ENCODE peak calls at places on chromosomes 12 and 14, in ten cellular contexts. One of them, this sample, is unnamed.

GRCh38 chr12:74530676-74531075 is 7.0 kb upstream of the ATXN7L3B start:
- DNase-seq in Caki2: no peak
- DNase-seq in HTR-8/SVneo: no peak
- DNase-seq in activated naive CD8-positive, alpha-beta T cell treated with anti-CD3 and anti-CD28 coated beads, Interleukin-2, amount 50 U/mL, for 24 hours: no peak
- DNase-seq in activated CD4-positive, alpha-beta memory T cell treated with anti-CD3 and anti-CD28 coated beads, Interleukin-2, amount 10 ng/mL, durations not matched to agents 7 days and 5 days: no peak
- DNase-seq in naive thymus-derived CD8-positive, alpha-beta T cell: no peak
- DNase-seq in naive B cell: no peak
- DNase-seq in esophagus squamous epithelium: no peak
- DNase-seq in lung: no peak
- DNase-seq in thoracic aorta: no peak
- DNase-seq in this sample: no peak

GRCh38 chr14:92690171-92691011 is 58.0 kb downstream of the LGMN start:
- DNase-seq in naive B cell: no peak
- DNase-seq in activated naive CD8-positive, alpha-beta T cell treated with anti-CD3 and anti-CD28 coated beads, Interleukin-2, amount 50 U/mL, for 24 hours: no peak
- DNase-seq in HTR-8/SVneo: peak
- DNase-seq in thoracic aorta: no peak
- DNase-seq in naive thymus-derived CD8-positive, alpha-beta T cell: peak
- DNase-seq in esophagus squamous epithelium: no peak
- DNase-seq in activated CD4-positive, alpha-beta memory T cell treated with anti-CD3 and anti-CD28 coated beads, Interleukin-2, amount 10 ng/mL, durations not matched to agents 7 days and 5 days: no peak
- DNase-seq in Caki2: peak
- DNase-seq in lung: peak
- DNase-seq in this sample: peak

GRCh38 chr12:113048716-113049127 is 7.8 kb upstream of the DTX1 start:
- DNase-seq in lung: peak
- DNase-seq in naive B cell: peak
- DNase-seq in activated naive CD8-positive, alpha-beta T cell treated with anti-CD3 and anti-CD28 coated beads, Interleukin-2, amount 50 U/mL, for 24 hours: peak
- DNase-seq in Caki2: peak
- DNase-seq in HTR-8/SVneo: peak
- DNase-seq in thoracic aorta: peak
- DNase-seq in naive thymus-derived CD8-positive, alpha-beta T cell: peak
- DNase-seq in activated CD4-positive, alpha-beta memory T cell treated with anti-CD3 and anti-CD28 coated beads, Interleukin-2, amount 10 ng/mL, durations not matched to agents 7 days and 5 days: peak
- DNase-seq in esophagus squamous epithelium: no peak
- DNase-seq in this sample: peak

GRCh38 chr12:38160318-38161122 is 156.1 kb upstream of the ALG10B start:
- DNase-seq in naive thymus-derived CD8-positive, alpha-beta T cell: no peak
- DNase-seq in naive B cell: no peak
- DNase-seq in activated CD4-positive, alpha-beta memory T cell treated with anti-CD3 and anti-CD28 coated beads, Interleukin-2, amount 10 ng/mL, durations not matched to agents 7 days and 5 days: no peak
- DNase-seq in HTR-8/SVneo: no peak
- DNase-seq in Caki2: no peak
- DNase-seq in lung: no peak
- DNase-seq in thoracic aorta: no peak
- DNase-seq in activated naive CD8-positive, alpha-beta T cell treated with anti-CD3 and anti-CD28 coated beads, Interleukin-2, amount 50 U/mL, for 24 hours: no peak
- DNase-seq in esophagus squamous epithelium: no peak
- DNase-seq in this sample: no peak

GRCh38 chr12:130434560-130434959 is 96.9 kb downstream of the PIWIL1 start:
- DNase-seq in activated naive CD8-positive, alpha-beta T cell treated with anti-CD3 and anti-CD28 coated beads, Interleukin-2, amount 50 U/mL, for 24 hours: no peak
- DNase-seq in Caki2: no peak
- DNase-seq in esophagus squamous epithelium: no peak
- DNase-seq in lung: no peak
- DNase-seq in naive B cell: no peak
- DNase-seq in HTR-8/SVneo: no peak
- DNase-seq in activated CD4-positive, alpha-beta memory T cell treated with anti-CD3 and anti-CD28 coated beads, Interleukin-2, amount 10 ng/mL, durations not matched to agents 7 days and 5 days: no peak
- DNase-seq in thoracic aorta: no peak
- DNase-seq in naive thymus-derived CD8-positive, alpha-beta T cell: no peak
- DNase-seq in this sample: no peak

GRCh38 chr12:62629971-62630739 is 163.5 kb downstream of the MON2 start:
- DNase-seq in naive B cell: no peak
- DNase-seq in thoracic aorta: no peak
- DNase-seq in HTR-8/SVneo: no peak
- DNase-seq in lung: no peak
- DNase-seq in activated naive CD8-positive, alpha-beta T cell treated with anti-CD3 and anti-CD28 coated beads, Interleukin-2, amount 50 U/mL, for 24 hours: no peak
- DNase-seq in activated CD4-positive, alpha-beta memory T cell treated with anti-CD3 and anti-CD28 coated beads, Interleukin-2, amount 10 ng/mL, durations not matched to agents 7 days and 5 days: no peak
- DNase-seq in esophagus squamous epithelium: no peak
- DNase-seq in Caki2: no peak
- DNase-seq in naive thymus-derived CD8-positive, alpha-beta T cell: no peak
- DNase-seq in this sample: no peak

GRCh38 chr14:99732436-99733220 is 48.5 kb downstream of the CYP46A1 start:
- DNase-seq in lung: no peak
- DNase-seq in thoracic aorta: no peak
- DNase-seq in Caki2: no peak
- DNase-seq in activated CD4-positive, alpha-beta memory T cell treated with anti-CD3 and anti-CD28 coated beads, Interleukin-2, amount 10 ng/mL, durations not matched to agents 7 days and 5 days: no peak
- DNase-seq in naive thymus-derived CD8-positive, alpha-beta T cell: peak
- DNase-seq in activated naive CD8-positive, alpha-beta T cell treated with anti-CD3 and anti-CD28 coated beads, Interleukin-2, amount 50 U/mL, for 24 hours: no peak
- DNase-seq in HTR-8/SVneo: no peak
- DNase-seq in esophagus squamous epithelium: no peak
- DNase-seq in naive B cell: no peak
- DNase-seq in this sample: no peak

GRCh38 chr12:75137896-75138295 is 71.7 kb downstream of the KCNC2 start:
- DNase-seq in thoracic aorta: no peak
- DNase-seq in lung: no peak
- DNase-seq in activated CD4-positive, alpha-beta memory T cell treated with anti-CD3 and anti-CD28 coated beads, Interleukin-2, amount 10 ng/mL, durations not matched to agents 7 days and 5 days: no peak
- DNase-seq in HTR-8/SVneo: no peak
- DNase-seq in naive thymus-derived CD8-positive, alpha-beta T cell: no peak
- DNase-seq in naive B cell: no peak
- DNase-seq in activated naive CD8-positive, alpha-beta T cell treated with anti-CD3 and anti-CD28 coated beads, Interleukin-2, amount 50 U/mL, for 24 hours: no peak
- DNase-seq in esophagus squamous epithelium: no peak
- DNase-seq in Caki2: no peak
- DNase-seq in this sample: peak

GRCh38 chr12:48999371-49000131 is at the start of gene DDN:
- DNase-seq in esophagus squamous epithelium: no peak
- DNase-seq in activated naive CD8-positive, alpha-beta T cell treated with anti-CD3 and anti-CD28 coated beads, Interleukin-2, amount 50 U/mL, for 24 hours: peak
- DNase-seq in activated CD4-positive, alpha-beta memory T cell treated with anti-CD3 and anti-CD28 coated beads, Interleukin-2, amount 10 ng/mL, durations not matched to agents 7 days and 5 days: peak
- DNase-seq in naive B cell: peak
- DNase-seq in naive thymus-derived CD8-positive, alpha-beta T cell: peak
- DNase-seq in Caki2: no peak
- DNase-seq in HTR-8/SVneo: peak
- DNase-seq in lung: no peak
- DNase-seq in thoracic aorta: no peak
- DNase-seq in this sample: no peak

GRCh38 chr14:92848941-92849340 is 54.8 kb downstream of the GOLGA5 start:
- DNase-seq in activated naive CD8-positive, alpha-beta T cell treated with anti-CD3 and anti-CD28 coated beads, Interleukin-2, amount 50 U/mL, for 24 hours: no peak
- DNase-seq in thoracic aorta: no peak
- DNase-seq in activated CD4-positive, alpha-beta memory T cell treated with anti-CD3 and anti-CD28 coated beads, Interleukin-2, amount 10 ng/mL, durations not matched to agents 7 days and 5 days: no peak
- DNase-seq in naive thymus-derived CD8-positive, alpha-beta T cell: no peak
- DNase-seq in HTR-8/SVneo: no peak
- DNase-seq in esophagus squamous epithelium: no peak
- DNase-seq in Caki2: no peak
- DNase-seq in naive B cell: no peak
- DNase-seq in lung: no peak
- DNase-seq in this sample: no peak

GRCh38 chr12:88570103-88570502 is 10.2 kb downstream of the KITLG start:
- DNase-seq in lung: no peak
- DNase-seq in naive thymus-derived CD8-positive, alpha-beta T cell: no peak
- DNase-seq in thoracic aorta: no peak
- DNase-seq in Caki2: no peak
- DNase-seq in naive B cell: no peak
- DNase-seq in HTR-8/SVneo: no peak
- DNase-seq in activated naive CD8-positive, alpha-beta T cell treated with anti-CD3 and anti-CD28 coated beads, Interleukin-2, amount 50 U/mL, for 24 hours: no peak
- DNase-seq in esophagus squamous epithelium: no peak
- DNase-seq in activated CD4-positive, alpha-beta memory T cell treated with anti-CD3 and anti-CD28 coated beads, Interleukin-2, amount 10 ng/mL, durations not matched to agents 7 days and 5 days: no peak
- DNase-seq in this sample: no peak

GRCh38 chr12:104083769-104084475 is 19.6 kb downstream of the HCFC2 start:
- DNase-seq in esophagus squamous epithelium: no peak
- DNase-seq in activated CD4-positive, alpha-beta memory T cell treated with anti-CD3 and anti-CD28 coated beads, Interleukin-2, amount 10 ng/mL, durations not matched to agents 7 days and 5 days: no peak
- DNase-seq in naive thymus-derived CD8-positive, alpha-beta T cell: no peak
- DNase-seq in HTR-8/SVneo: no peak
- DNase-seq in Caki2: no peak
- DNase-seq in lung: no peak
- DNase-seq in activated naive CD8-positive, alpha-beta T cell treated with anti-CD3 and anti-CD28 coated beads, Interleukin-2, amount 50 U/mL, for 24 hours: peak
- DNase-seq in naive B cell: no peak
- DNase-seq in thoracic aorta: no peak
- DNase-seq in this sample: no peak

GRCh38 chr12:53735556-53735955 is 8.3 kb upstream of the CALCOCO1 start:
- DNase-seq in activated naive CD8-positive, alpha-beta T cell treated with anti-CD3 and anti-CD28 coated beads, Interleukin-2, amount 50 U/mL, for 24 hours: no peak
- DNase-seq in naive thymus-derived CD8-positive, alpha-beta T cell: no peak
- DNase-seq in Caki2: no peak
- DNase-seq in esophagus squamous epithelium: no peak
- DNase-seq in lung: no peak
- DNase-seq in HTR-8/SVneo: no peak
- DNase-seq in thoracic aorta: no peak
- DNase-seq in activated CD4-positive, alpha-beta memory T cell treated with anti-CD3 and anti-CD28 coated beads, Interleukin-2, amount 10 ng/mL, durations not matched to agents 7 days and 5 days: no peak
- DNase-seq in naive B cell: no peak
- DNase-seq in this sample: no peak

GRCh38 chr12:83389237-83389996 is 702.7 kb downstream of the TMTC2 start:
- DNase-seq in esophagus squamous epithelium: no peak
- DNase-seq in activated naive CD8-positive, alpha-beta T cell treated with anti-CD3 and anti-CD28 coated beads, Interleukin-2, amount 50 U/mL, for 24 hours: no peak
- DNase-seq in activated CD4-positive, alpha-beta memory T cell treated with anti-CD3 and anti-CD28 coated beads, Interleukin-2, amount 10 ng/mL, durations not matched to agents 7 days and 5 days: no peak
- DNase-seq in naive thymus-derived CD8-positive, alpha-beta T cell: no peak
- DNase-seq in thoracic aorta: no peak
- DNase-seq in Caki2: no peak
- DNase-seq in lung: no peak
- DNase-seq in naive B cell: no peak
- DNase-seq in HTR-8/SVneo: no peak
- DNase-seq in this sample: peak

GRCh38 chr14:61536661-61537566 is 158.4 kb upstream of the HIF1A start:
- DNase-seq in thoracic aorta: no peak
- DNase-seq in Caki2: no peak
- DNase-seq in naive B cell: no peak
- DNase-seq in lung: no peak
- DNase-seq in activated naive CD8-positive, alpha-beta T cell treated with anti-CD3 and anti-CD28 coated beads, Interleukin-2, amount 50 U/mL, for 24 hours: no peak
- DNase-seq in HTR-8/SVneo: no peak
- DNase-seq in activated CD4-positive, alpha-beta memory T cell treated with anti-CD3 and anti-CD28 coated beads, Interleukin-2, amount 10 ng/mL, durations not matched to agents 7 days and 5 days: no peak
- DNase-seq in esophagus squamous epithelium: no peak
- DNase-seq in naive thymus-derived CD8-positive, alpha-beta T cell: no peak
- DNase-seq in this sample: no peak

GRCh38 chr12:69102856-69103255 is 136.5 kb upstream of the CPSF6 start:
- DNase-seq in lung: no peak
- DNase-seq in naive thymus-derived CD8-positive, alpha-beta T cell: no peak
- DNase-seq in activated naive CD8-positive, alpha-beta T cell treated with anti-CD3 and anti-CD28 coated beads, Interleukin-2, amount 50 U/mL, for 24 hours: no peak
- DNase-seq in HTR-8/SVneo: no peak
- DNase-seq in esophagus squamous epithelium: no peak
- DNase-seq in Caki2: no peak
- DNase-seq in thoracic aorta: no peak
- DNase-seq in naive B cell: peak
- DNase-seq in activated CD4-positive, alpha-beta memory T cell treated with anti-CD3 and anti-CD28 coated beads, Interleukin-2, amount 10 ng/mL, durations not matched to agents 7 days and 5 days: no peak
- DNase-seq in this sample: no peak

GRCh38 chr12:69405466-69405865 is 45.9 kb downstream of the YEATS4 start:
- DNase-seq in naive thymus-derived CD8-positive, alpha-beta T cell: no peak
- DNase-seq in naive B cell: no peak
- DNase-seq in activated naive CD8-positive, alpha-beta T cell treated with anti-CD3 and anti-CD28 coated beads, Interleukin-2, amount 50 U/mL, for 24 hours: no peak
- DNase-seq in activated CD4-positive, alpha-beta memory T cell treated with anti-CD3 and anti-CD28 coated beads, Interleukin-2, amount 10 ng/mL, durations not matched to agents 7 days and 5 days: no peak
- DNase-seq in Caki2: peak
- DNase-seq in lung: no peak
- DNase-seq in HTR-8/SVneo: peak
- DNase-seq in esophagus squamous epithelium: no peak
- DNase-seq in thoracic aorta: no peak
- DNase-seq in this sample: peak

GRCh38 chr14:56115471-56115870 is 2.7 kb upstream of the PELI2 start:
- DNase-seq in thoracic aorta: no peak
- DNase-seq in naive B cell: no peak
- DNase-seq in activated naive CD8-positive, alpha-beta T cell treated with anti-CD3 and anti-CD28 coated beads, Interleukin-2, amount 50 U/mL, for 24 hours: no peak
- DNase-seq in lung: no peak
- DNase-seq in esophagus squamous epithelium: no peak
- DNase-seq in naive thymus-derived CD8-positive, alpha-beta T cell: no peak
- DNase-seq in HTR-8/SVneo: no peak
- DNase-seq in Caki2: no peak
- DNase-seq in activated CD4-positive, alpha-beta memory T cell treated with anti-CD3 and anti-CD28 coated beads, Interleukin-2, amount 10 ng/mL, durations not matched to agents 7 days and 5 days: no peak
- DNase-seq in this sample: no peak

GRCh38 chr12:57231276-57232021 is 1.9 kb downstream of the SHMT2 start:
- DNase-seq in HTR-8/SVneo: no peak
- DNase-seq in activated CD4-positive, alpha-beta memory T cell treated with anti-CD3 and anti-CD28 coated beads, Interleukin-2, amount 10 ng/mL, durations not matched to agents 7 days and 5 days: no peak
- DNase-seq in naive thymus-derived CD8-positive, alpha-beta T cell: no peak
- DNase-seq in lung: no peak
- DNase-seq in activated naive CD8-positive, alpha-beta T cell treated with anti-CD3 and anti-CD28 coated beads, Interleukin-2, amount 50 U/mL, for 24 hours: no peak
- DNase-seq in esophagus squamous epithelium: no peak
- DNase-seq in thoracic aorta: no peak
- DNase-seq in naive B cell: no peak
- DNase-seq in Caki2: no peak
- DNase-seq in this sample: no peak

GRCh38 chr14:85399196-85399595 is 130.7 kb upstream of the FLRT2 start:
- DNase-seq in activated naive CD8-positive, alpha-beta T cell treated with anti-CD3 and anti-CD28 coated beads, Interleukin-2, amount 50 U/mL, for 24 hours: no peak
- DNase-seq in esophagus squamous epithelium: no peak
- DNase-seq in naive thymus-derived CD8-positive, alpha-beta T cell: no peak
- DNase-seq in thoracic aorta: no peak
- DNase-seq in Caki2: no peak
- DNase-seq in lung: no peak
- DNase-seq in naive B cell: no peak
- DNase-seq in activated CD4-positive, alpha-beta memory T cell treated with anti-CD3 and anti-CD28 coated beads, Interleukin-2, amount 10 ng/mL, durations not matched to agents 7 days and 5 days: no peak
- DNase-seq in HTR-8/SVneo: no peak
- DNase-seq in this sample: no peak

GRCh38 chr12:104172564-104172935 is 34.5 kb upstream of the NFYB start:
- DNase-seq in HTR-8/SVneo: no peak
- DNase-seq in esophagus squamous epithelium: no peak
- DNase-seq in activated CD4-positive, alpha-beta memory T cell treated with anti-CD3 and anti-CD28 coated beads, Interleukin-2, amount 10 ng/mL, durations not matched to agents 7 days and 5 days: no peak
- DNase-seq in lung: peak
- DNase-seq in naive B cell: no peak
- DNase-seq in thoracic aorta: no peak
- DNase-seq in activated naive CD8-positive, alpha-beta T cell treated with anti-CD3 and anti-CD28 coated beads, Interleukin-2, amount 50 U/mL, for 24 hours: no peak
- DNase-seq in Caki2: no peak
- DNase-seq in naive thymus-derived CD8-positive, alpha-beta T cell: no peak
- DNase-seq in this sample: no peak

GRCh38 chr12:28316067-28316466 is 125.8 kb downstream of the CCDC91 start:
- DNase-seq in activated CD4-positive, alpha-beta memory T cell treated with anti-CD3 and anti-CD28 coated beads, Interleukin-2, amount 10 ng/mL, durations not matched to agents 7 days and 5 days: no peak
- DNase-seq in naive B cell: no peak
- DNase-seq in activated naive CD8-positive, alpha-beta T cell treated with anti-CD3 and anti-CD28 coated beads, Interleukin-2, amount 50 U/mL, for 24 hours: no peak
- DNase-seq in thoracic aorta: no peak
- DNase-seq in esophagus squamous epithelium: no peak
- DNase-seq in HTR-8/SVneo: no peak
- DNase-seq in naive thymus-derived CD8-positive, alpha-beta T cell: no peak
- DNase-seq in lung: no peak
- DNase-seq in Caki2: no peak
- DNase-seq in this sample: no peak

GRCh38 chr14:36773136-36773540 is 111.5 kb downstream of the PAX9 start:
- DNase-seq in HTR-8/SVneo: peak
- DNase-seq in naive B cell: no peak
- DNase-seq in thoracic aorta: no peak
- DNase-seq in Caki2: peak
- DNase-seq in activated naive CD8-positive, alpha-beta T cell treated with anti-CD3 and anti-CD28 coated beads, Interleukin-2, amount 50 U/mL, for 24 hours: no peak
- DNase-seq in lung: no peak
- DNase-seq in activated CD4-positive, alpha-beta memory T cell treated with anti-CD3 and anti-CD28 coated beads, Interleukin-2, amount 10 ng/mL, durations not matched to agents 7 days and 5 days: no peak
- DNase-seq in naive thymus-derived CD8-positive, alpha-beta T cell: no peak
- DNase-seq in esophagus squamous epithelium: no peak
- DNase-seq in this sample: peak

GRCh38 chr12:1351926-1352325 is 242.5 kb downstream of the FBXL14 start:
- DNase-seq in naive B cell: no peak
- DNase-seq in naive thymus-derived CD8-positive, alpha-beta T cell: no peak
- DNase-seq in Caki2: no peak
- DNase-seq in HTR-8/SVneo: no peak
- DNase-seq in lung: no peak
- DNase-seq in activated CD4-positive, alpha-beta memory T cell treated with anti-CD3 and anti-CD28 coated beads, Interleukin-2, amount 10 ng/mL, durations not matched to agents 7 days and 5 days: no peak
- DNase-seq in thoracic aorta: no peak
- DNase-seq in activated naive CD8-positive, alpha-beta T cell treated with anti-CD3 and anti-CD28 coated beads, Interleukin-2, amount 50 U/mL, for 24 hours: no peak
- DNase-seq in esophagus squamous epithelium: no peak
- DNase-seq in this sample: no peak

GRCh38 chr12:114316076-114316475 is 89.9 kb downstream of the TBX5 start:
- DNase-seq in activated naive CD8-positive, alpha-beta T cell treated with anti-CD3 and anti-CD28 coated beads, Interleukin-2, amount 50 U/mL, for 24 hours: no peak
- DNase-seq in thoracic aorta: no peak
- DNase-seq in lung: no peak
- DNase-seq in Caki2: no peak
- DNase-seq in naive thymus-derived CD8-positive, alpha-beta T cell: no peak
- DNase-seq in naive B cell: no peak
- DNase-seq in HTR-8/SVneo: no peak
- DNase-seq in esophagus squamous epithelium: no peak
- DNase-seq in activated CD4-positive, alpha-beta memory T cell treated with anti-CD3 and anti-CD28 coated beads, Interleukin-2, amount 10 ng/mL, durations not matched to agents 7 days and 5 days: no peak
- DNase-seq in this sample: no peak

GRCh38 chr12:124757329-124757728 is 106.3 kb downstream of the SCARB1 start:
- DNase-seq in esophagus squamous epithelium: no peak
- DNase-seq in naive thymus-derived CD8-positive, alpha-beta T cell: no peak
- DNase-seq in Caki2: no peak
- DNase-seq in activated CD4-positive, alpha-beta memory T cell treated with anti-CD3 and anti-CD28 coated beads, Interleukin-2, amount 10 ng/mL, durations not matched to agents 7 days and 5 days: no peak
- DNase-seq in lung: no peak
- DNase-seq in thoracic aorta: no peak
- DNase-seq in activated naive CD8-positive, alpha-beta T cell treated with anti-CD3 and anti-CD28 coated beads, Interleukin-2, amount 50 U/mL, for 24 hours: no peak
- DNase-seq in naive B cell: no peak
- DNase-seq in HTR-8/SVneo: no peak
- DNase-seq in this sample: no peak

GRCh38 chr14:67514650-67515385 is 18.3 kb upstream of the PLEKHH1 start:
- DNase-seq in activated CD4-positive, alpha-beta memory T cell treated with anti-CD3 and anti-CD28 coated beads, Interleukin-2, amount 10 ng/mL, durations not matched to agents 7 days and 5 days: peak
- DNase-seq in naive thymus-derived CD8-positive, alpha-beta T cell: peak
- DNase-seq in thoracic aorta: no peak
- DNase-seq in activated naive CD8-positive, alpha-beta T cell treated with anti-CD3 and anti-CD28 coated beads, Interleukin-2, amount 50 U/mL, for 24 hours: peak
- DNase-seq in HTR-8/SVneo: peak
- DNase-seq in Caki2: no peak
- DNase-seq in esophagus squamous epithelium: no peak
- DNase-seq in naive B cell: peak
- DNase-seq in lung: peak
- DNase-seq in this sample: peak

GRCh38 chr14:37083599-37083998 is 88.8 kb downstream of the SLC25A21 start:
- DNase-seq in activated naive CD8-positive, alpha-beta T cell treated with anti-CD3 and anti-CD28 coated beads, Interleukin-2, amount 50 U/mL, for 24 hours: no peak
- DNase-seq in HTR-8/SVneo: no peak
- DNase-seq in activated CD4-positive, alpha-beta memory T cell treated with anti-CD3 and anti-CD28 coated beads, Interleukin-2, amount 10 ng/mL, durations not matched to agents 7 days and 5 days: no peak
- DNase-seq in naive B cell: no peak
- DNase-seq in naive thymus-derived CD8-positive, alpha-beta T cell: no peak
- DNase-seq in Caki2: peak
- DNase-seq in lung: no peak
- DNase-seq in thoracic aorta: no peak
- DNase-seq in esophagus squamous epithelium: no peak
- DNase-seq in this sample: no peak